ENCODE peak calls at places on chromosomes 3 and 15, in five cellular contexts. One of them, this sample, is unnamed.

GRCh38 chr15:62849316-62850129 is 193.0 kb upstream of the TPM1 start:
- DNase-seq in CD8-positive, alpha-beta T cell: no peak
- DNase-seq in sciatic nerve: no peak
- DNase-seq in activated CD8-positive, alpha-beta memory T cell treated with anti-CD3 and anti-CD28 coated beads, Interleukin-2, amount 50 U/mL, for 4 hours: no peak
- DNase-seq in KBM-7: no peak
- DNase-seq in this sample: no peak

GRCh38 chr3:46193436-46193835 is 14.7 kb downstream of the CCR1 start:
- DNase-seq in CD8-positive, alpha-beta T cell: no peak
- DNase-seq in sciatic nerve: no peak
- DNase-seq in activated CD8-positive, alpha-beta memory T cell treated with anti-CD3 and anti-CD28 coated beads, Interleukin-2, amount 50 U/mL, for 4 hours: no peak
- DNase-seq in KBM-7: no peak
- DNase-seq in this sample: no peak

GRCh38 chr15:57031605-57032004 is 113.2 kb downstream of the TCF12 start:
- DNase-seq in CD8-positive, alpha-beta T cell: no peak
- DNase-seq in sciatic nerve: no peak
- DNase-seq in activated CD8-positive, alpha-beta memory T cell treated with anti-CD3 and anti-CD28 coated beads, Interleukin-2, amount 50 U/mL, for 4 hours: no peak
- DNase-seq in KBM-7: peak
- DNase-seq in this sample: no peak

GRCh38 chr3:4684117-4684516 is 191.0 kb downstream of the ITPR1 start:
- DNase-seq in CD8-positive, alpha-beta T cell: no peak
- DNase-seq in sciatic nerve: no peak
- DNase-seq in activated CD8-positive, alpha-beta memory T cell treated with anti-CD3 and anti-CD28 coated beads, Interleukin-2, amount 50 U/mL, for 4 hours: no peak
- DNase-seq in KBM-7: no peak
- DNase-seq in this sample: no peak

GRCh38 chr15:70383856-70384255 is 286.1 kb upstream of the TLE3 start:
- DNase-seq in CD8-positive, alpha-beta T cell: no peak
- DNase-seq in sciatic nerve: no peak
- DNase-seq in activated CD8-positive, alpha-beta memory T cell treated with anti-CD3 and anti-CD28 coated beads, Interleukin-2, amount 50 U/mL, for 4 hours: no peak
- DNase-seq in KBM-7: no peak
- DNase-seq in this sample: no peak

GRCh38 chr15:101497017-101497416 is 7.5 kb upstream of the PCSK6 start:
- DNase-seq in CD8-positive, alpha-beta T cell: no peak
- DNase-seq in sciatic nerve: no peak
- DNase-seq in activated CD8-positive, alpha-beta memory T cell treated with anti-CD3 and anti-CD28 coated beads, Interleukin-2, amount 50 U/mL, for 4 hours: no peak
- DNase-seq in KBM-7: no peak
- DNase-seq in this sample: no peak

GRCh38 chr3:16466822-16467221 is 46.7 kb downstream of the RFTN1 start:
- DNase-seq in CD8-positive, alpha-beta T cell: no peak
- DNase-seq in sciatic nerve: no peak
- DNase-seq in activated CD8-positive, alpha-beta memory T cell treated with anti-CD3 and anti-CD28 coated beads, Interleukin-2, amount 50 U/mL, for 4 hours: no peak
- DNase-seq in KBM-7: no peak
- DNase-seq in this sample: no peak

GRCh38 chr15:67127925-67128324 is 62.5 kb downstream of the SMAD3 start:
- DNase-seq in CD8-positive, alpha-beta T cell: no peak
- DNase-seq in sciatic nerve: peak
- DNase-seq in activated CD8-positive, alpha-beta memory T cell treated with anti-CD3 and anti-CD28 coated beads, Interleukin-2, amount 50 U/mL, for 4 hours: no peak
- DNase-seq in KBM-7: no peak
- DNase-seq in this sample: no peak

GRCh38 chr3:27228805-27229204 is 140.4 kb downstream of the NEK10 start:
- DNase-seq in CD8-positive, alpha-beta T cell: no peak
- DNase-seq in sciatic nerve: no peak
- DNase-seq in activated CD8-positive, alpha-beta memory T cell treated with anti-CD3 and anti-CD28 coated beads, Interleukin-2, amount 50 U/mL, for 4 hours: no peak
- DNase-seq in KBM-7: no peak
- DNase-seq in this sample: no peak

GRCh38 chr3:42850263-42850662 is 25.4 kb downstream of the CYP8B1 start:
- DNase-seq in CD8-positive, alpha-beta T cell: no peak
- DNase-seq in sciatic nerve: no peak
- DNase-seq in activated CD8-positive, alpha-beta memory T cell treated with anti-CD3 and anti-CD28 coated beads, Interleukin-2, amount 50 U/mL, for 4 hours: no peak
- DNase-seq in KBM-7: no peak
- DNase-seq in this sample: no peak

GRCh38 chr3:8903191-8903590 is 60.1 kb downstream of the RAD18 start:
- DNase-seq in CD8-positive, alpha-beta T cell: no peak
- DNase-seq in sciatic nerve: no peak
- DNase-seq in activated CD8-positive, alpha-beta memory T cell treated with anti-CD3 and anti-CD28 coated beads, Interleukin-2, amount 50 U/mL, for 4 hours: no peak
- DNase-seq in KBM-7: no peak
- DNase-seq in this sample: no peak

GRCh38 chr3:152772622-152773021 is 62.3 kb upstream of the P2RY1 start:
- DNase-seq in CD8-positive, alpha-beta T cell: no peak
- DNase-seq in sciatic nerve: no peak
- DNase-seq in activated CD8-positive, alpha-beta memory T cell treated with anti-CD3 and anti-CD28 coated beads, Interleukin-2, amount 50 U/mL, for 4 hours: no peak
- DNase-seq in KBM-7: no peak
- DNase-seq in this sample: no peak

GRCh38 chr3:169661567-169662214 is 1.8 kb downstream of the MECOM start:
- DNase-seq in CD8-positive, alpha-beta T cell: no peak
- DNase-seq in sciatic nerve: no peak
- DNase-seq in activated CD8-positive, alpha-beta memory T cell treated with anti-CD3 and anti-CD28 coated beads, Interleukin-2, amount 50 U/mL, for 4 hours: no peak
- DNase-seq in KBM-7: no peak
- DNase-seq in this sample: peak

GRCh38 chr3:24137958-24138875 is 193.1 kb downstream of the NR1D2 start:
- DNase-seq in CD8-positive, alpha-beta T cell: no peak
- DNase-seq in sciatic nerve: no peak
- DNase-seq in activated CD8-positive, alpha-beta memory T cell treated with anti-CD3 and anti-CD28 coated beads, Interleukin-2, amount 50 U/mL, for 4 hours: no peak
- DNase-seq in KBM-7: no peak
- DNase-seq in this sample: peak

GRCh38 chr15:70748281-70748747 is 15.0 kb downstream of the UACA start:
- DNase-seq in CD8-positive, alpha-beta T cell: no peak
- DNase-seq in sciatic nerve: no peak
- DNase-seq in activated CD8-positive, alpha-beta memory T cell treated with anti-CD3 and anti-CD28 coated beads, Interleukin-2, amount 50 U/mL, for 4 hours: no peak
- DNase-seq in KBM-7: no peak
- DNase-seq in this sample: no peak

GRCh38 chr15:34644061-34644460 is 60.6 kb upstream of the GOLGA8B start:
- DNase-seq in CD8-positive, alpha-beta T cell: no peak
- DNase-seq in sciatic nerve: no peak
- DNase-seq in activated CD8-positive, alpha-beta memory T cell treated with anti-CD3 and anti-CD28 coated beads, Interleukin-2, amount 50 U/mL, for 4 hours: no peak
- DNase-seq in KBM-7: no peak
- DNase-seq in this sample: no peak

GRCh38 chr3:79012530-79012913 is 755.3 kb downstream of the ROBO1 start:
- DNase-seq in CD8-positive, alpha-beta T cell: no peak
- DNase-seq in sciatic nerve: no peak
- DNase-seq in activated CD8-positive, alpha-beta memory T cell treated with anti-CD3 and anti-CD28 coated beads, Interleukin-2, amount 50 U/mL, for 4 hours: no peak
- DNase-seq in KBM-7: no peak
- DNase-seq in this sample: no peak

GRCh38 chr15:57792729-57793449 is 86.4 kb downstream of the POLR2M start:
- DNase-seq in CD8-positive, alpha-beta T cell: no peak
- DNase-seq in sciatic nerve: no peak
- DNase-seq in activated CD8-positive, alpha-beta memory T cell treated with anti-CD3 and anti-CD28 coated beads, Interleukin-2, amount 50 U/mL, for 4 hours: no peak
- DNase-seq in KBM-7: no peak
- DNase-seq in this sample: no peak

GRCh38 chr3:186220886-186221285 is 112.0 kb upstream of the ETV5 start:
- DNase-seq in CD8-positive, alpha-beta T cell: no peak
- DNase-seq in sciatic nerve: no peak
- DNase-seq in activated CD8-positive, alpha-beta memory T cell treated with anti-CD3 and anti-CD28 coated beads, Interleukin-2, amount 50 U/mL, for 4 hours: no peak
- DNase-seq in KBM-7: no peak
- DNase-seq in this sample: no peak

GRCh38 chr3:123021388-123021787 is 6.2 kb downstream of the SEMA5B start:
- DNase-seq in CD8-positive, alpha-beta T cell: no peak
- DNase-seq in sciatic nerve: no peak
- DNase-seq in activated CD8-positive, alpha-beta memory T cell treated with anti-CD3 and anti-CD28 coated beads, Interleukin-2, amount 50 U/mL, for 4 hours: no peak
- DNase-seq in KBM-7: no peak
- DNase-seq in this sample: no peak

GRCh38 chr15:65033659-65034269 is 4.3 kb upstream of the MTFMT start:
- DNase-seq in CD8-positive, alpha-beta T cell: no peak
- DNase-seq in sciatic nerve: no peak
- DNase-seq in activated CD8-positive, alpha-beta memory T cell treated with anti-CD3 and anti-CD28 coated beads, Interleukin-2, amount 50 U/mL, for 4 hours: no peak
- DNase-seq in KBM-7: peak
- DNase-seq in this sample: peak

GRCh38 chr15:77966540-77967290 is 110.8 kb downstream of the TBC1D2B start:
- DNase-seq in CD8-positive, alpha-beta T cell: peak
- DNase-seq in sciatic nerve: no peak
- DNase-seq in activated CD8-positive, alpha-beta memory T cell treated with anti-CD3 and anti-CD28 coated beads, Interleukin-2, amount 50 U/mL, for 4 hours: peak
- DNase-seq in KBM-7: peak
- DNase-seq in this sample: peak

GRCh38 chr15:100910119-100910518 is 9.0 kb upstream of the LRRK1 start:
- DNase-seq in CD8-positive, alpha-beta T cell: no peak
- DNase-seq in sciatic nerve: no peak
- DNase-seq in activated CD8-positive, alpha-beta memory T cell treated with anti-CD3 and anti-CD28 coated beads, Interleukin-2, amount 50 U/mL, for 4 hours: no peak
- DNase-seq in KBM-7: no peak
- DNase-seq in this sample: no peak

GRCh38 chr3:156522673-156523072 is 32.2 kb downstream of the SSR3 start:
- DNase-seq in CD8-positive, alpha-beta T cell: no peak
- DNase-seq in sciatic nerve: no peak
- DNase-seq in activated CD8-positive, alpha-beta memory T cell treated with anti-CD3 and anti-CD28 coated beads, Interleukin-2, amount 50 U/mL, for 4 hours: no peak
- DNase-seq in KBM-7: peak
- DNase-seq in this sample: no peak

GRCh38 chr15:72923304-72923703 is 129.0 kb upstream of the NEO1 start:
- DNase-seq in CD8-positive, alpha-beta T cell: no peak
- DNase-seq in sciatic nerve: no peak
- DNase-seq in activated CD8-positive, alpha-beta memory T cell treated with anti-CD3 and anti-CD28 coated beads, Interleukin-2, amount 50 U/mL, for 4 hours: no peak
- DNase-seq in KBM-7: no peak
- DNase-seq in this sample: no peak

GRCh38 chr3:43503067-43503728 is 118.6 kb downstream of the ANO10 start:
- DNase-seq in CD8-positive, alpha-beta T cell: no peak
- DNase-seq in sciatic nerve: no peak
- DNase-seq in activated CD8-positive, alpha-beta memory T cell treated with anti-CD3 and anti-CD28 coated beads, Interleukin-2, amount 50 U/mL, for 4 hours: no peak
- DNase-seq in KBM-7: peak
- DNase-seq in this sample: no peak

GRCh38 chr15:68027388-68027787 is 26.7 kb upstream of the PIAS1 start:
- DNase-seq in CD8-positive, alpha-beta T cell: no peak
- DNase-seq in sciatic nerve: no peak
- DNase-seq in activated CD8-positive, alpha-beta memory T cell treated with anti-CD3 and anti-CD28 coated beads, Interleukin-2, amount 50 U/mL, for 4 hours: no peak
- DNase-seq in KBM-7: no peak
- DNase-seq in this sample: no peak

GRCh38 chr3:117892431-117892841 is 1142.2 kb downstream of the IGSF11 start:
- DNase-seq in CD8-positive, alpha-beta T cell: no peak
- DNase-seq in sciatic nerve: no peak
- DNase-seq in activated CD8-positive, alpha-beta memory T cell treated with anti-CD3 and anti-CD28 coated beads, Interleukin-2, amount 50 U/mL, for 4 hours: no peak
- DNase-seq in KBM-7: no peak
- DNase-seq in this sample: no peak

GRCh38 chr3:15861163-15861562 is 63.4 kb upstream of the ANKRD28 start:
- DNase-seq in CD8-positive, alpha-beta T cell: no peak
- DNase-seq in sciatic nerve: no peak
- DNase-seq in activated CD8-positive, alpha-beta memory T cell treated with anti-CD3 and anti-CD28 coated beads, Interleukin-2, amount 50 U/mL, for 4 hours: no peak
- DNase-seq in KBM-7: peak
- DNase-seq in this sample: peak

GRCh38 chr3:126456766-126457388 is 18.8 kb downstream of the ZXDC start:
- DNase-seq in CD8-positive, alpha-beta T cell: no peak
- DNase-seq in sciatic nerve: peak
- DNase-seq in activated CD8-positive, alpha-beta memory T cell treated with anti-CD3 and anti-CD28 coated beads, Interleukin-2, amount 50 U/mL, for 4 hours: no peak
- DNase-seq in KBM-7: no peak
- DNase-seq in this sample: no peak

GRCh38 chr3:167895684-167896083 is 160.2 kb downstream of the SERPINI1 start:
- DNase-seq in CD8-positive, alpha-beta T cell: no peak
- DNase-seq in sciatic nerve: no peak
- DNase-seq in activated CD8-positive, alpha-beta memory T cell treated with anti-CD3 and anti-CD28 coated beads, Interleukin-2, amount 50 U/mL, for 4 hours: no peak
- DNase-seq in KBM-7: no peak
- DNase-seq in this sample: no peak

GRCh38 chr3:18704326-18704725 is 279.2 kb upstream of the SATB1 start:
- DNase-seq in CD8-positive, alpha-beta T cell: no peak
- DNase-seq in sciatic nerve: no peak
- DNase-seq in activated CD8-positive, alpha-beta memory T cell treated with anti-CD3 and anti-CD28 coated beads, Interleukin-2, amount 50 U/mL, for 4 hours: no peak
- DNase-seq in KBM-7: no peak
- DNase-seq in this sample: no peak

GRCh38 chr3:197501879-197502620 is 53.7 kb downstream of the BDH1 start:
- DNase-seq in CD8-positive, alpha-beta T cell: no peak
- DNase-seq in sciatic nerve: no peak
- DNase-seq in activated CD8-positive, alpha-beta memory T cell treated with anti-CD3 and anti-CD28 coated beads, Interleukin-2, amount 50 U/mL, for 4 hours: no peak
- DNase-seq in KBM-7: peak
- DNase-seq in this sample: peak

GRCh38 chr3:39419697-39420293 is 13.3 kb downstream of the RPSA start:
- DNase-seq in CD8-positive, alpha-beta T cell: no peak
- DNase-seq in sciatic nerve: no peak
- DNase-seq in activated CD8-positive, alpha-beta memory T cell treated with anti-CD3 and anti-CD28 coated beads, Interleukin-2, amount 50 U/mL, for 4 hours: no peak
- DNase-seq in KBM-7: no peak
- DNase-seq in this sample: peak

GRCh38 chr3:173690542-173690941 is 293.0 kb downstream of the NLGN1 start:
- DNase-seq in CD8-positive, alpha-beta T cell: no peak
- DNase-seq in sciatic nerve: no peak
- DNase-seq in activated CD8-positive, alpha-beta memory T cell treated with anti-CD3 and anti-CD28 coated beads, Interleukin-2, amount 50 U/mL, for 4 hours: no peak
- DNase-seq in KBM-7: no peak
- DNase-seq in this sample: no peak

GRCh38 chr3:143910756-143911155 is 60.9 kb upstream of the DIPK2A start:
- DNase-seq in CD8-positive, alpha-beta T cell: no peak
- DNase-seq in sciatic nerve: no peak
- DNase-seq in activated CD8-positive, alpha-beta memory T cell treated with anti-CD3 and anti-CD28 coated beads, Interleukin-2, amount 50 U/mL, for 4 hours: no peak
- DNase-seq in KBM-7: no peak
- DNase-seq in this sample: no peak

GRCh38 chr3:123489400-123490004 is 40.6 kb upstream of the ADCY5 start:
- DNase-seq in CD8-positive, alpha-beta T cell: peak
- DNase-seq in sciatic nerve: peak
- DNase-seq in activated CD8-positive, alpha-beta memory T cell treated with anti-CD3 and anti-CD28 coated beads, Interleukin-2, amount 50 U/mL, for 4 hours: peak
- DNase-seq in KBM-7: peak
- DNase-seq in this sample: peak